ENCODE peak calls at places on chromosomes 5 and 9, in nine cellular contexts. B is hepatocyte, J is fibroblast of lung, D is A673, H is uterus, Q is suprapubic skin, W is left ventricle myocardium inferior, C is cardiac muscle cell, O is SJSA1. T is an unnamed sample. For H3K36me3, the result is how much of the 10 kb centered on the place peaks cover.

GRCh38 chr5:69295088-69295754 is 37.4 kb downstream of the CCDC125 start:
- DNase-seq in J (peak), H (no peak), B (no peak), C (no peak), D (no peak), W (no peak), O (peak), Q (no peak), T (no peak)

GRCh38 chr9:37082214-37082765 is 38.1 kb upstream of the ZCCHC7 start:
- DNase-seq in H (no peak), W (no peak), C (no peak), J (no peak), B (no peak), Q (no peak), O (no peak), D (no peak), T (no peak)

GRCh38 chr5:168874713-168875380 is 295.7 kb upstream of the PANK3 start:
- DNase-seq in C (no peak), J (no peak), O (peak), Q (no peak), D (peak), B (peak), W (no peak), H (no peak), T (no peak)

GRCh38 chr5:57626703-57627102 is 144.1 kb upstream of the ACTBL2 start:
- DNase-seq in O (no peak), W (no peak), Q (no peak), D (no peak), C (no peak), J (peak), H (no peak), B (no peak), T (no peak)

GRCh38 chr5:163108351-163108750 is 329.0 kb upstream of the CCNG1 start:
- DNase-seq in C (no peak), J (no peak), D (no peak), O (no peak), W (no peak), Q (no peak), B (no peak), H (no peak), T (no peak)

GRCh38 chr5:151022511-151023018 is 2.2 kb downstream of the GPX3 start:
- DNase-seq in C (no peak), H (no peak), O (no peak), J (no peak), W (no peak), B (no peak), D (no peak), Q (no peak), T (no peak)

GRCh38 chr9:98215266-98215665 is 22.8 kb upstream of the CORO2A start:
- DNase-seq in H (no peak), C (no peak), J (peak), W (no peak), D (no peak), B (no peak), Q (no peak), O (peak), T (no peak)

GRCh38 chr5:72427488-72428437 is 79.4 kb downstream of the ZNF366 start:
- DNase-seq in W (no peak), C (peak), J (peak), B (peak), O (no peak), H (no peak), D (no peak), Q (no peak), T (no peak)

GRCh38 chr9:132826131-132826530 is 52.0 kb downstream of the AK8 start:
- DNase-seq in D (no peak), O (no peak), Q (no peak), J (no peak), C (no peak), W (no peak), H (no peak), B (no peak), T (no peak)

GRCh38 chr5:179211631-179212030 is 133.6 kb downstream of the ADAMTS2 start:
- DNase-seq in H (no peak), D (no peak), W (no peak), J (no peak), B (no peak), Q (no peak), C (no peak), O (no peak), T (no peak)

GRCh38 chr5:98927242-98927987 is 1.4 kb downstream of the CHD1 start:
- DNase-seq in B (peak), C (peak), D (peak), H (peak), Q (no peak), W (peak), J (peak), O (peak), T (no peak)

GRCh38 chr5:52498607-52499006 is 289.1 kb upstream of the ITGA1 start:
- DNase-seq in W (no peak), B (no peak), O (no peak), J (no peak), Q (no peak), D (no peak), H (no peak), C (no peak), T (no peak)

GRCh38 chr9:124439661-124440243 is 10.5 kb upstream of the ADGRD2 start:
- DNase-seq in B (no peak), O (no peak), H (no peak), Q (no peak), J (no peak), D (no peak), W (no peak), C (no peak), T (no peak)

GRCh38 chr9:133726401-133727276 is 11.5 kb downstream of the SARDH start:
- DNase-seq in O (peak), D (peak), Q (peak), B (peak), C (peak), W (peak), J (peak), H (peak), T (no peak)

GRCh38 chr9:68793605-68794343 is 88.7 kb downstream of the PIP5K1B start:
- DNase-seq in D (no peak), H (no peak), B (no peak), Q (no peak), O (no peak), J (no peak), W (no peak), C (no peak), T (no peak)

GRCh38 chr9:33170464-33171156 is 3.5 kb upstream of the B4GALT1 start:
- DNase-seq in W (peak), D (peak), B (no peak), H (no peak), Q (peak), O (no peak), C (peak), J (peak), T (no peak)

GRCh38 chr5:38845555-38846378 is at the start of gene OSMR:
- DNase-seq in O (peak), B (peak), Q (peak), D (peak), H (peak), J (peak), W (peak), C (peak), T (peak)

GRCh38 chr9:4739587-4740372 is 1.2 kb downstream of the AK3 start:
- DNase-seq in H (no peak), J (peak), W (no peak), D (no peak), C (no peak), B (peak), Q (no peak), O (peak), T (no peak)

GRCh38 chr5:14035859-14036440 is 91.5 kb upstream of the DNAH5 start:
- DNase-seq in J (peak), H (peak), D (peak), C (peak), O (peak), W (no peak), B (peak), Q (no peak), T (no peak)

GRCh38 chr5:1293997-1294838 is 650 bp downstream of the TERT start:
- DNase-seq in B (peak), C (peak), W (no peak), D (no peak), O (no peak), J (no peak), H (no peak), Q (peak), T (no peak)

GRCh38 chr5:59039296-59040006 is 456.6 kb downstream of the RAB3C start:
- DNase-seq in O (peak), J (peak), Q (peak), D (peak), C (peak), W (peak), H (peak), B (peak), T (peak)

GRCh38 chr5:172925336-172925948 is 33.8 kb upstream of the RPL26L1 start:
- DNase-seq in C (no peak), Q (no peak), W (no peak), J (no peak), B (no peak), H (no peak), O (no peak), D (no peak), T (no peak)

GRCh38 chr9:15552641-15553527 is at the start of gene CCDC171:
- DNase-seq in H (peak), C (peak), O (peak), W (peak), D (peak), B (peak), Q (peak), J (peak), T (peak)

GRCh38 chr5:149946118-149946517 is 1.5 kb upstream of the PDE6A start:
- DNase-seq in J (no peak), W (no peak), H (no peak), C (no peak), B (peak), Q (no peak), D (no peak), O (no peak), T (no peak)

GRCh38 chr5:124919076-124919475 is 172.6 kb upstream of the ZNF608 start:
- DNase-seq in Q (no peak), O (no peak), B (no peak), J (no peak), D (no peak), H (no peak), C (no peak), W (no peak), T (no peak)

GRCh38 chr5:82707741-82708140 is 369.5 kb downstream of the TMEM167A start:
- DNase-seq in B (no peak), J (no peak), O (peak), H (no peak), D (no peak), C (no peak), Q (no peak), W (no peak), T (no peak)

GRCh38 chr5:113052041-113052795 is 75.6 kb downstream of the DCP2 start:
- DNase-seq in O (no peak), B (no peak), H (no peak), J (no peak), C (no peak), D (no peak), W (no peak), Q (no peak), T (no peak)

GRCh38 chr9:123421211-123421585 is 65.2 kb downstream of the CRB2 start:
- DNase-seq in W (no peak), H (no peak), J (no peak), B (no peak), D (no peak), C (no peak), Q (no peak), O (no peak), T (no peak)

GRCh38 chr9:130266236-130267098 is 907 bp downstream of the HMCN2 start:
- DNase-seq in B (no peak), H (no peak), C (no peak), J (no peak), Q (peak), D (no peak), W (no peak), O (no peak), T (no peak)

GRCh38 chr9:87887661-87888480 is 5.2 kb downstream of the SPATA31E1 start:
- DNase-seq in W (no peak), D (no peak), J (no peak), O (no peak), B (no peak), C (no peak), H (no peak), Q (no peak), T (peak)

GRCh38 chr5:33734541-33734940 is 157.2 kb downstream of the ADAMTS12 start:
- DNase-seq in H (peak), Q (no peak), C (peak), W (no peak), J (no peak), O (peak), B (no peak), D (no peak), T (no peak)

GRCh38 chr9:120252248-120252647 is 327.7 kb downstream of the CDK5RAP2 start:
- DNase-seq in D (no peak), Q (no peak), B (no peak), H (no peak), C (peak), W (no peak), J (no peak), O (no peak), T (no peak)

GRCh38 chr9:27125030-27125429 is 16.0 kb downstream of the TEK start:
- DNase-seq in W (peak), C (no peak), Q (no peak), O (peak), J (peak), B (peak), H (peak), D (no peak), T (no peak)

GRCh38 chr9:131423171-131423581 is 29.3 kb downstream of the PRRC2B start:
- DNase-seq in W (peak), D (no peak), Q (no peak), B (peak), J (peak), H (peak), O (no peak), C (no peak), T (no peak)

GRCh38 chr5:151612689-151613427 is 21.7 kb upstream of the FAT2 start:
- DNase-seq in J (no peak), W (no peak), O (no peak), B (peak), Q (no peak), C (no peak), H (no peak), D (no peak), T (no peak)

GRCh38 chr5:62650197-62650596 is 71.6 kb downstream of the LRRC70 start:
- DNase-seq in H (no peak), O (no peak), W (no peak), Q (no peak), C (no peak), B (no peak), J (no peak), D (no peak), T (peak)

GRCh38 chr5:81779125-81779934 is 28.4 kb upstream of the SSBP2 start:
- DNase-seq in O (peak), C (no peak), Q (no peak), D (no peak), W (peak), J (peak), H (peak), B (no peak), T (no peak)

GRCh38 chr5:111752426-111752965 is 4.5 kb downstream of the NREP start:
- DNase-seq in Q (no peak), W (no peak), J (no peak), D (no peak), O (no peak), H (no peak), B (no peak), C (no peak), T (no peak)

GRCh38 chr5:111755942-111756353 is 1.0 kb downstream of the NREP start:
- DNase-seq in C (peak), W (no peak), J (peak), B (no peak), D (peak), H (no peak), O (peak), Q (no peak), T (no peak)

GRCh38 chr5:111756701-111757581 is at the start of gene NREP:
- DNase-seq in C (peak), Q (peak), B (peak), W (peak), J (peak), D (peak), H (peak), O (peak), T (peak)

GRCh38 chr5:111755264-111755941 is 1.6 kb downstream of the NREP start:
- DNase-seq in B (no peak), D (no peak), Q (no peak), O (no peak), J (no peak), C (no peak), H (no peak), W (no peak), T (no peak)

DNA sequence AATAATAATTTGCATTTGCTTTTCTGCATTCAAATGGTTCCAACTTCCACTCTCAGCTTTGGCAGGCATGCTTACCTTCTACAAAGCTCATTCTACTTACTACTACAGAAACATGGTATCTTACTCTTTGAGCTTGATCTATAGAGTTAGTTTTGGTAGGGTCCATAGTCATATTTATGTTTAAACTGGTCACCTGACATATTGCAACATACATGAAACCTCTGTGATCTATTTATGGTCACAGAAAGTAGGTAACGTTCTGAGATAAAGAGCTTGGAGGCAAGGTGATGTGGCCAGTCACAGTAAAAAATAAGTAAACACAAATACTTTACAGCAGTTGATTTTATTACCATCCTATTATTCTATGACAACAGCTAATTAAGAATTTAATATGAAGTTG is 2.8 kb downstream of the NREP start:
- DNase-seq in B (no peak), D (no peak), W (no peak), Q (no peak), H (no peak), J (no peak), C (no peak), O (no peak), T (no peak)
- H3K36me3 ChIP-seq in B (under half), D (under half), W (under half), Q (under half), H (under half), J (under half), C (under half), O (under half), T (under half)

GRCh38 chr5:139600336-139600949 is 39.3 kb downstream of the UBE2D2 start:
- DNase-seq in J (peak), W (no peak), B (no peak), O (peak), H (no peak), D (no peak), C (no peak), Q (no peak), T (no peak)
- H3K36me3 ChIP-seq in J (under half), W (under half), B (under half), O (half or more), H (under half), D (under half), C (under half), Q (under half), T (under half)

GRCh38 chr5:180795771-180796313 is 6.8 kb downstream of the MGAT1 start:
- DNase-seq in J (no peak), B (no peak), Q (no peak), C (no peak), W (no peak), O (no peak), D (no peak), H (no peak), T (peak)
- H3K36me3 ChIP-seq in J (under half), B (under half), Q (under half), C (under half), W (under half), O (half or more), D (under half), H (under half), T (half or more)

DNA sequence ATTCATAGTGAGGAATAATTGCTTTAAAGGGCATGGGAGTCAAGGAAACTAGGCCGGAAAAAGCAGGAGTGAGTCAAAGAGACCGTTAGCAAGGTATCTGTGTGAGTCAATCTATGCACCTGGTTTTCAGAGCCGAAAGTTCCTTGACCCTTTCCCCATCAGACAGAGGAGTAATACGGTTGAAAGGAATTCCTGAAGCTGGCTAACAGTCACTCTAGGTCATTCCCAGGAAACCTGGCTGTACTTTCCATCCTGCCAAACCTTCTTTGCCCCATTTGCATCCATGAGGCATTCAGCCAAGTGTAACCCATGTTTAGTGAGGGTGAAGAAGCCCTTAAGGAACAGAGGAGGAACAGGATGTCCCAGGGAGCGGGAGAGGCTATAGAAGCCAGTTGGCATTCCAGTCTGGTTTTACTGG is 16.2 kb downstream of the RBM18 start:
- DNase-seq in W (no peak), B (no peak), J (no peak), D (no peak), H (no peak), Q (no peak), C (no peak), O (no peak), T (no peak)
- H3K36me3 ChIP-seq in W (half or more), B (under half), J (under half), D (under half), H (under half), Q (half or more), C (half or more), O (half or more), T (under half)